ENCODE peak calls at places on chromosomes 5 and 9, in five cellular contexts. T, Z, H, W and O are unnamed samples.

GRCh38 chr5:35339616-35340100 is 109.4 kb upstream of the PRLR start:
- DNase-seq in T (no peak), Z (no peak), H (no peak), W (no peak), O (no peak)

GRCh38 chr5:129718766-129719165 is 29.1 kb upstream of the MINAR2 start:
- DNase-seq in T (no peak), Z (no peak), H (no peak), W (no peak), O (no peak)

GRCh38 chr9:131666029-131666428 is 73.8 kb downstream of the RAPGEF1 start:
- DNase-seq in T (no peak), Z (no peak), H (no peak), W (no peak), O (peak)

GRCh38 chr5:147522435-147522834 is 12.6 kb upstream of the DPYSL3 start:
- DNase-seq in T (no peak), Z (no peak), H (no peak), W (no peak), O (peak)

GRCh38 chr5:176388003-176388340 is 426 bp downstream of the NOP16 start:
- DNase-seq in T (no peak), Z (no peak), H (no peak), W (no peak), O (no peak)

GRCh38 chr9:92989561-92989960 is 42.2 kb downstream of the FGD3 start:
- DNase-seq in T (no peak), Z (no peak), H (no peak), W (no peak), O (no peak)

GRCh38 chr5:170353011-170353890 is 35.9 kb downstream of the KCNMB1 start:
- DNase-seq in T (no peak), Z (no peak), H (no peak), W (no peak), O (no peak)

GRCh38 chr5:5135957-5136676 is 4.0 kb upstream of the ADAMTS16 start:
- DNase-seq in T (no peak), Z (no peak), H (no peak), W (no peak), O (no peak)

GRCh38 chr5:2066373-2066772 is 183.6 kb upstream of the IRX4 start:
- DNase-seq in T (no peak), Z (no peak), H (no peak), W (no peak), O (no peak)

GRCh38 chr5:153964201-153965101 is 74.3 kb downstream of the FAM114A2 start:
- DNase-seq in T (no peak), Z (no peak), H (no peak), W (no peak), O (no peak)

GRCh38 chr9:37961346-37961745 is 57.4 kb upstream of the SLC25A51 start:
- DNase-seq in T (no peak), Z (no peak), H (no peak), W (no peak), O (no peak)

GRCh38 chr9:4750021-4750673 is 9.1 kb upstream of the AK3 start:
- DNase-seq in T (no peak), Z (no peak), H (peak), W (no peak), O (peak)

GRCh38 chr9:15299374-15299939 is 7.6 kb downstream of the TTC39B start:
- DNase-seq in T (no peak), Z (no peak), H (peak), W (no peak), O (no peak)

GRCh38 chr5:33933723-33934544 is 2.3 kb upstream of the RXFP3 start:
- DNase-seq in T (no peak), Z (no peak), H (no peak), W (no peak), O (peak)

GRCh38 chr9:136061405-136061804 is 33.7 kb downstream of the NACC2 start:
- DNase-seq in T (peak), Z (peak), H (no peak), W (no peak), O (no peak)

GRCh38 chr5:74934949-74935751 is 69.0 kb upstream of the FAM169A start:
- DNase-seq in T (no peak), Z (no peak), H (peak), W (no peak), O (peak)

GRCh38 chr9:21789541-21790037 is 12.8 kb upstream of the MTAP start:
- DNase-seq in T (no peak), Z (no peak), H (peak), W (no peak), O (peak)

GRCh38 chr5:56314536-56314935 is 81.4 kb upstream of the ANKRD55 start:
- DNase-seq in T (peak), Z (peak), H (peak), W (no peak), O (no peak)

GRCh38 chr9:132412089-132412488 is 2.1 kb downstream of the CFAP77 start:
- DNase-seq in T (no peak), Z (no peak), H (no peak), W (no peak), O (no peak)